ENCODE peak calls at places on chromosomes 6 and 20, in nine cellular contexts. Z, A, Y, C, I, J, M, D and T are unnamed samples.

GRCh38 chr20:1807394-1807793 is 87.8 kb upstream of the SIRPA start:
- DNase-seq in Z (no peak), A (no peak), Y (no peak), C (no peak), I (no peak), J (no peak), M (no peak), D (no peak), T (no peak)

GRCh38 chr6:15734118-15734897 is 71.5 kb upstream of the DTNBP1 start:
- DNase-seq in Z (no peak), A (no peak), Y (no peak), C (no peak), I (no peak), J (no peak), M (no peak), D (no peak), T (no peak)

GRCh38 chr20:23368316-23369110 is 6.5 kb downstream of the GZF1 start:
- DNase-seq in Z (no peak), A (no peak), Y (no peak), C (no peak), I (no peak), J (no peak), M (no peak), D (no peak), T (no peak)

GRCh38 chr20:53161473-53161872 is 189.3 kb downstream of the TSHZ2 start:
- DNase-seq in Z (no peak), A (no peak), Y (no peak), C (no peak), I (no peak), J (no peak), M (no peak), D (no peak), T (no peak)

GRCh38 chr20:23111307-23111943 is 25.3 kb upstream of the CD93 start:
- DNase-seq in Z (no peak), A (no peak), Y (no peak), C (no peak), I (peak; percentile 96), J (no peak), M (no peak), D (no peak), T (no peak)

GRCh38 chr6:26089272-26089671 is 2.0 kb downstream of the HFE start:
- DNase-seq in Z (no peak), A (no peak), Y (no peak), C (no peak), I (no peak), J (no peak), M (no peak), D (no peak), T (no peak)

GRCh38 chr6:89995296-89995695 is 101.0 kb downstream of the GJA10 start:
- DNase-seq in Z (no peak), A (no peak), Y (no peak), C (no peak), I (no peak), J (no peak), M (no peak), D (no peak), T (no peak)

GRCh38 chr6:163670283-163670682 is 255.8 kb downstream of the QKI start:
- DNase-seq in Z (no peak), A (no peak), Y (no peak), C (no peak), I (no peak), J (no peak), M (no peak), D (no peak), T (no peak)

GRCh38 chr6:151229401-151230276 is 10.1 kb upstream of the AKAP12 start:
- DNase-seq in Z (no peak), A (no peak), Y (no peak), C (no peak), I (no peak), J (peak; percentile 33), M (no peak), D (no peak), T (no peak)